ENCODE peak calls at places on chromosomes 12 and 14, in seven cellular contexts. A is glutamatergic neuron, K is neural progenitor cell, S is bronchial epithelial cell, O is upper lobe of right lung, C is B cell, F is adrenal gland. V is an unnamed sample.
A peak's percentile ranks its signal among the peaks of the same experiment; 100 is the strongest.

GRCh38 chr12:95231190-95231589 is 13.6 kb downstream of the VEZT start:
- DNase-seq in A (no peak), K (no peak), S (peak; percentile 67), O (no peak), C (no peak), F (no peak), V (no peak)

GRCh38 chr12:59372971-59373370 is 222.9 kb upstream of the SLC16A7 start:
- DNase-seq in A (peak; percentile 19), K (peak; percentile 42), S (peak; percentile 28), O (no peak), C (no peak), F (no peak), V (no peak)

GRCh38 chr12:78290606-78291345 is 460.1 kb downstream of the NAV3 start:
- DNase-seq in A (no peak), K (no peak), S (peak; percentile 85), O (no peak), C (no peak), F (no peak), V (no peak)

GRCh38 chr14:82080319-82080718 is 546.7 kb upstream of the SEL1L start:
- DNase-seq in A (no peak), K (peak; percentile 62), S (no peak), O (no peak), C (no peak), F (no peak), V (no peak)

GRCh38 chr12:26723379-26724308 is 109.3 kb downstream of the ITPR2 start:
- DNase-seq in A (no peak), K (no peak), S (peak; percentile 49), O (no peak), C (no peak), F (peak; percentile 38), V (no peak)

GRCh38 chr12:128069359-128069997 is 197.5 kb upstream of the TMEM132C start:
- DNase-seq in A (peak; percentile 52), K (peak; percentile 74), S (peak; percentile 35), O (no peak), C (peak; percentile 15), F (peak; percentile 64), V (peak; percentile 34)

GRCh38 chr14:90894241-90894640 is 78.0 kb upstream of the TTC7B start:
- DNase-seq in A (no peak), K (no peak), S (no peak), O (no peak), C (no peak), F (no peak), V (no peak)

GRCh38 chr14:65770681-65771080 is 358.2 kb downstream of the FUT8 start:
- DNase-seq in A (no peak), K (no peak), S (no peak), O (no peak), C (no peak), F (no peak), V (no peak)

GRCh38 chr12:58969227-58969626 is 48.9 kb upstream of the LRIG3 start:
- DNase-seq in A (no peak), K (no peak), S (no peak), O (no peak), C (no peak), F (no peak), V (no peak)

GRCh38 chr12:84789184-84789583 is 123.4 kb downstream of the SLC6A15 start:
- DNase-seq in A (no peak), K (no peak), S (no peak), O (no peak), C (no peak), F (no peak), V (no peak)

GRCh38 chr12:49636574-49636973 is 13.2 kb downstream of the PRPF40B start:
- DNase-seq in A (no peak), K (no peak), S (no peak), O (no peak), C (no peak), F (no peak), V (no peak)

GRCh38 chr14:30283822-30284446 is 275.0 kb upstream of the G2E3 start:
- DNase-seq in A (peak; percentile 41), K (peak; percentile 70), S (peak; percentile 69), O (no peak), C (no peak), F (peak; percentile 41), V (peak; percentile 16)

GRCh38 chr14:95402184-95402583 is 82.5 kb upstream of the CLMN start:
- DNase-seq in A (no peak), K (no peak), S (no peak), O (no peak), C (no peak), F (no peak), V (no peak)

GRCh38 chr14:23141706-23142467 is 22.8 kb upstream of the CEBPE start:
- DNase-seq in A (no peak), K (no peak), S (peak; percentile 55), O (peak; percentile 74), C (no peak), F (no peak), V (no peak)

GRCh38 chr12:76029982-76030377 is 1.6 kb downstream of the PHLDA1 start:
- DNase-seq in A (peak; percentile 35), K (peak; percentile 47), S (no peak), O (peak; percentile 60), C (peak; percentile 41), F (no peak), V (peak; percentile 21)

GRCh38 chr12:122834229-122834920 is 882 bp upstream of the HIP1R start:
- DNase-seq in A (peak; percentile 73), K (peak; percentile 95), S (peak; percentile 59), O (no peak), C (peak; percentile 47), F (peak; percentile 71), V (no peak)

GRCh38 chr14:56046999-56047398 is 71.2 kb upstream of the PELI2 start:
- DNase-seq in A (no peak), K (no peak), S (no peak), O (no peak), C (no peak), F (no peak), V (no peak)

GRCh38 chr14:52801014-52801708 is 9.8 kb upstream of the GNPNAT1 start:
- DNase-seq in A (no peak), K (no peak), S (peak; percentile 68), O (no peak), C (peak; percentile 35), F (no peak), V (no peak)

GRCh38 chr12:27521066-27521465 is 2.9 kb upstream of the PPFIBP1 start:
- DNase-seq in A (no peak), K (no peak), S (no peak), O (no peak), C (no peak), F (no peak), V (no peak)

GRCh38 chr12:131990066-131990979 is 40.6 kb downstream of the EP400 start:
- DNase-seq in A (no peak), K (peak; percentile 89), S (no peak), O (no peak), C (no peak), F (no peak), V (no peak)

GRCh38 chr12:108905725-108906124 is 25.8 kb downstream of the DAO start:
- DNase-seq in A (no peak), K (no peak), S (no peak), O (no peak), C (peak; percentile 54), F (no peak), V (no peak)

GRCh38 chr12:52318241-52318990 is 2.8 kb downstream of the KRT83 start:
- DNase-seq in A (no peak), K (no peak), S (no peak), O (no peak), C (no peak), F (no peak), V (no peak)

GRCh38 chr14:87805315-87805723 is 187.7 kb downstream of the GALC start:
- DNase-seq in A (peak; percentile 72), K (peak; percentile 18), S (peak; percentile 52), O (no peak), C (peak; percentile 9), F (peak; percentile 70), V (peak; percentile 39)

GRCh38 chr14:52354257-52354656 is 40.1 kb downstream of the PTGER2 start:
- DNase-seq in A (no peak), K (no peak), S (peak; percentile 22), O (no peak), C (no peak), F (no peak), V (no peak)

GRCh38 chr12:29273178-29273843 is 107.7 kb downstream of the ERGIC2 start:
- DNase-seq in A (no peak), K (peak; percentile 15), S (no peak), O (no peak), C (no peak), F (no peak), V (no peak)

GRCh38 chr12:40156031-40156764 is 50.3 kb upstream of the SLC2A13 start:
- DNase-seq in A (no peak), K (no peak), S (no peak), O (no peak), C (peak; percentile 27), F (no peak), V (no peak)

GRCh38 chr12:90958995-90959394 is 4.0 kb upstream of the CCER1 start:
- DNase-seq in A (no peak), K (no peak), S (peak; percentile 15), O (no peak), C (no peak), F (no peak), V (no peak)

GRCh38 chr12:88453323-88453722 is 126.9 kb downstream of the KITLG start:
- DNase-seq in A (no peak), K (no peak), S (peak; percentile 25), O (no peak), C (no peak), F (no peak), V (no peak)

GRCh38 chr12:119593578-119594398 is at the start of gene TMEM233:
- DNase-seq in A (peak; percentile 69), K (peak; percentile 83), S (no peak), O (no peak), C (no peak), F (no peak), V (no peak)

GRCh38 chr12:56271031-56271430 is 4.3 kb downstream of the COQ10A start:
- DNase-seq in A (no peak), K (peak; percentile 52), S (peak; percentile 35), O (no peak), C (no peak), F (no peak), V (no peak)
- TF ChIP-seq CTCF in A (no peak), K (peak; percentile 57), S (peak; percentile 57), O (no peak), C (no peak), F (peak; percentile 23), V (peak; percentile 57)

GRCh38 chr12:124053855-124054254 is 80.8 kb downstream of the ZNF664 start:
- DNase-seq in A (peak; percentile 60), K (peak; percentile 82), S (peak; percentile 32), O (no peak), C (no peak), F (peak; percentile 63), V (no peak)
- TF ChIP-seq CTCF in A (peak; percentile 18), K (peak; percentile 77), S (peak; percentile 49), O (peak; percentile 70), C (no peak), F (peak; percentile 20), V (peak; percentile 63)

DNA sequence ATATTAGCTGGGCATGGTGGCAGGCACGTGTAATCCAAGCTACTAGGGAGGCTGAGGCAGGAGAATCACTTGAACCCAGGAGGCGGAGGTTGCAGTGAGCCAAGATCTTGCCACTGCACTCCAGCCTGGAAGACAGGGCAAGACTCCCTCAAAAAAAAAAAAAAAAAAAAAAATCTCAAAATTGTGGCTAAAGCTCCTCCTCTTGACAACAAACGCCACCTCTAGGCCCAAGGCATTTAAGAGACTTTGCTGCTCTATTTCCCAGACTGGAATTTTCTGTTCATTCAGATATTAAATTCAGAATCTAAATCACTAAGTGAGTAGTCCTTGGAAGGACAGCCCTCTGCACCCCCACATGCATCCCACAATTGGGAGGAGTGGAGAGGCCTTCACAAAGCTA is 1.4 kb downstream of the ZFYVE1 start:
- DNase-seq in A (no peak), K (no peak), S (no peak), O (no peak), C (no peak), F (no peak), V (no peak)
- TF ChIP-seq CTCF in A (no peak), K (no peak), S (no peak), O (no peak), C (no peak), F (no peak), V (no peak)

GRCh38 chr12:14365294-14366210 is at the start of gene ATF7IP:
- DNase-seq in A (peak; percentile 97), K (peak; percentile 96), S (peak; percentile 92), O (peak; percentile 97), C (peak; percentile 98), F (peak; percentile 97), V (peak; percentile 89)
- TF ChIP-seq CTCF in A (no peak), K (peak; percentile 29), S (peak; percentile 25), O (peak; percentile 28), C (peak; percentile 49), F (no peak), V (peak; percentile 38)

V was measured in GM10248.